ENCODE peak calls at places on chromosomes 12 and 14, in six cellular contexts. One of them, this sample, is unnamed. For H3K9me3, the result is how much of the 10 kb centered on the place peaks cover.

GRCh38 chr12:124386661-124387509 is 92.0 kb downstream of the RFLNA start:
- DNase-seq in PC-3: peak
- DNase-seq in GM23248: peak
- DNase-seq in effector memory CD4-positive, alpha-beta T cell: no peak
- DNase-seq in H9: no peak
- DNase-seq in stomach: no peak
- DNase-seq in this sample: no peak

GRCh38 chr12:106345739-106346138 is 11.8 kb upstream of the POLR3B start:
- DNase-seq in PC-3: peak
- DNase-seq in GM23248: peak
- DNase-seq in effector memory CD4-positive, alpha-beta T cell: no peak
- DNase-seq in H9: peak
- DNase-seq in stomach: peak
- DNase-seq in this sample: no peak

GRCh38 chr14:84575681-84576080 is 954.3 kb upstream of the FLRT2 start:
- DNase-seq in PC-3: no peak
- DNase-seq in GM23248: no peak
- DNase-seq in effector memory CD4-positive, alpha-beta T cell: no peak
- DNase-seq in H9: no peak
- DNase-seq in stomach: no peak
- DNase-seq in this sample: no peak

GRCh38 chr12:85661461-85662208 is 174.6 kb downstream of the RASSF9 start:
- DNase-seq in PC-3: no peak
- DNase-seq in GM23248: no peak
- DNase-seq in effector memory CD4-positive, alpha-beta T cell: no peak
- DNase-seq in H9: no peak
- DNase-seq in stomach: no peak
- DNase-seq in this sample: no peak

GRCh38 chr12:46342562-46343033 is 30.0 kb downstream of the SLC38A2 start:
- DNase-seq in PC-3: peak
- DNase-seq in GM23248: peak
- DNase-seq in effector memory CD4-positive, alpha-beta T cell: no peak
- DNase-seq in H9: peak
- DNase-seq in stomach: peak
- DNase-seq in this sample: no peak

GRCh38 chr12:104681012-104681690 is 224.4 kb downstream of the CHST11 start:
- DNase-seq in PC-3: no peak
- DNase-seq in GM23248: no peak
- DNase-seq in effector memory CD4-positive, alpha-beta T cell: no peak
- DNase-seq in H9: no peak
- DNase-seq in stomach: no peak
- DNase-seq in this sample: no peak

GRCh38 chr14:68210729-68211299 is 391.2 kb downstream of the RAD51B start:
- DNase-seq in PC-3: peak
- DNase-seq in GM23248: peak
- DNase-seq in effector memory CD4-positive, alpha-beta T cell: peak
- DNase-seq in H9: no peak
- DNase-seq in stomach: no peak
- DNase-seq in this sample: peak

GRCh38 chr12:49698619-49699545 is 8.3 kb downstream of the FMNL3 start:
- DNase-seq in PC-3: peak
- DNase-seq in GM23248: peak
- DNase-seq in effector memory CD4-positive, alpha-beta T cell: no peak
- DNase-seq in H9: peak
- DNase-seq in stomach: no peak
- DNase-seq in this sample: no peak

GRCh38 chr12:93514853-93515252 is 47.5 kb downstream of the MRPL42 start:
- DNase-seq in PC-3: peak
- DNase-seq in GM23248: peak
- DNase-seq in effector memory CD4-positive, alpha-beta T cell: no peak
- DNase-seq in H9: no peak
- DNase-seq in stomach: no peak
- DNase-seq in this sample: no peak

GRCh38 chr12:57591567-57592325 is 754 bp downstream of the PIP4K2C start:
- DNase-seq in PC-3: peak
- DNase-seq in GM23248: peak
- DNase-seq in effector memory CD4-positive, alpha-beta T cell: no peak
- DNase-seq in H9: no peak
- DNase-seq in stomach: peak
- DNase-seq in this sample: no peak

GRCh38 chr14:23009483-23009938 is 432 bp downstream of the C14orf93 start:
- DNase-seq in PC-3: no peak
- DNase-seq in GM23248: no peak
- DNase-seq in effector memory CD4-positive, alpha-beta T cell: no peak
- DNase-seq in H9: no peak
- DNase-seq in stomach: no peak
- DNase-seq in this sample: no peak

GRCh38 chr12:79689477-79690155 is 1.1 kb downstream of the PAWR start:
- DNase-seq in PC-3: peak
- DNase-seq in GM23248: peak
- DNase-seq in effector memory CD4-positive, alpha-beta T cell: no peak
- DNase-seq in H9: peak
- DNase-seq in stomach: peak
- DNase-seq in this sample: no peak

DNA sequence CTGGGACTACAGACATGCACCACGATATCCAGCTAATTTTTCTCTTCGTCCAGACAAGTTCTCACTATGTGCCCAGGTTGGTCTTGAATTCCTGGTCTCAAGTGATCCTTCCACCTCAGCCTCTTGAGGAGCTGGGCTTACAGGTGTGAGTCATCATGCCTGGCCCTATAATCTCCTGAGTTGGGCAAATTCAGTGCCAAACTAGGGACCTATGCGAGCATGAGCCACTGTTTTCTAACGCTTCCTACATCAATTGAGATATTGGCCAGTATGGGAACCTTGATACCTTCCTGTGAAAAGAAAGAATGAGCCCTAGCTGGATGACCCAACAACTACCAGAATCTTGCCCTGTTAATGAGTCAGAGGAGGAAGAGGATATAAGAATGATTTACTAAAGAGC is 585.2 kb downstream of the C12orf50 start:
- DNase-seq in PC-3: peak
- DNase-seq in GM23248: peak
- DNase-seq in effector memory CD4-positive, alpha-beta T cell: no peak
- DNase-seq in H9: no peak
- DNase-seq in stomach: no peak
- DNase-seq in this sample: no peak
- H3K9me3 ChIP-seq in PC-3: under half
- H3K9me3 ChIP-seq in GM23248: under half
- H3K9me3 ChIP-seq in effector memory CD4-positive, alpha-beta T cell: under half
- H3K9me3 ChIP-seq in H9: under half
- H3K9me3 ChIP-seq in stomach: under half
- H3K9me3 ChIP-seq in this sample: under half

DNA sequence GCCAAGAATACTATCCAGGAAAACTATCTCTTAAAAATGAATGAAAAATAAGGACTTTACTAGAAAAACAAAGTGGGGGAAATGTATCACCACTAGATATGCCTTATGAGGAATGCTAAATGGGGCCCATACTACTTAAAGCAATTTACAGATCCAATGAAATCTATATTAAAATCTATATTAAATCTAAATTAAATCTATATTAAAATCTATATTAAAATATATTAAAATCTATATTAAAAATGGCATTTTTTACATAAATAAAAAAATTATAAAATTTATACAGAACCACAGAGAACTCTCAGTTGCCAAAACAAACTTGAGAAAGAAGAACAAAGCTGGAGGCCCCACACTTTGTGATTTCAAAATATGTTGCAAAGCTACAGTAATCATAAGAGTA is 234.5 kb downstream of the RPL10L start:
- DNase-seq in PC-3: no peak
- DNase-seq in GM23248: no peak
- DNase-seq in effector memory CD4-positive, alpha-beta T cell: no peak
- DNase-seq in H9: no peak
- DNase-seq in stomach: no peak
- DNase-seq in this sample: no peak
- H3K9me3 ChIP-seq in PC-3: under half
- H3K9me3 ChIP-seq in GM23248: under half
- H3K9me3 ChIP-seq in effector memory CD4-positive, alpha-beta T cell: under half
- H3K9me3 ChIP-seq in H9: under half
- H3K9me3 ChIP-seq in stomach: under half
- H3K9me3 ChIP-seq in this sample: under half

DNA sequence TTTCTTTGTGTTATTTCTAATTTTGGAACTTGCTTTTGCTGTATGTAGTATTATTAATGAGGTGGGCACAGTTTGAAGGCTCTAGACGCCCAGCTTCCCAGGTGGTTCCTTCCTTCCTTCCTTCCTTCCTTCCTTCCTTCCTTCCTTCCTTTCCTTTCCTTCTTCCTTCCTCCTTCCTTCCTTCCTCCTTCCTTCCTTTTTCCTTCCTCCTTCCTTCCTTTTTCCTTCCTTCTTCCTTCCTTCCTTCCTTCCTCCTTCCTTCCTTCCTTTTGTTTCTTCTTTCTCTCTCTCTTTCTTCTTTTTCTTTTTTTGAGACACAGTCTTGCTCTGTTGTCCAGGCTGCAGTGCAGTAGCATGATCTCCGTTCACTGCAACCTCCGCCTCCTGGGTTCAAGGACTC is 906.7 kb downstream of the AACS start:
- DNase-seq in PC-3: no peak
- DNase-seq in GM23248: no peak
- DNase-seq in effector memory CD4-positive, alpha-beta T cell: no peak
- DNase-seq in H9: no peak
- DNase-seq in stomach: no peak
- DNase-seq in this sample: no peak
- H3K9me3 ChIP-seq in PC-3: under half
- H3K9me3 ChIP-seq in GM23248: under half
- H3K9me3 ChIP-seq in effector memory CD4-positive, alpha-beta T cell: under half
- H3K9me3 ChIP-seq in H9: under half
- H3K9me3 ChIP-seq in stomach: under half
- H3K9me3 ChIP-seq in this sample: under half

DNA sequence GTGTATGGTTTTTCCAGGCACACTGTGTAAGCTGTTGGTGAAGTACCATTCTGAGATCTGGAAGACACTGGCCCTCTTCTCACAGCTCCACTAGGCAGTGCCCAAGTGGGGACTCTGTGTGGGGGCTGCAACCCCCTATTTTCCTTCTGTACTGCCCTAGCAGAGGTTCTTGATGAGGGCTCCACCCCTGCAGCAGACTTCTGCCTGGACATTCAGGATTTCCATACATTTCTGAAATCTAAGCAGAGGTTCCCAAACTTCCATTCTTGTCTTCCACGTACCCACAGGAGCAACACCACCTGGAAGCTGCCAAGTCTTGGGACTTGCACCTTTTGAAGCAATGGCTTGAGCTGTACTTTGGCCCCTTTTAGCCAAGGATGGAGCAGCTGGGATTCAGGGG is 85.2 kb upstream of the PRMT8 start:
- DNase-seq in PC-3: no peak
- DNase-seq in GM23248: no peak
- DNase-seq in effector memory CD4-positive, alpha-beta T cell: no peak
- DNase-seq in H9: no peak
- DNase-seq in stomach: no peak
- DNase-seq in this sample: no peak
- H3K9me3 ChIP-seq in PC-3: under half
- H3K9me3 ChIP-seq in GM23248: under half
- H3K9me3 ChIP-seq in effector memory CD4-positive, alpha-beta T cell: under half
- H3K9me3 ChIP-seq in H9: under half
- H3K9me3 ChIP-seq in stomach: under half
- H3K9me3 ChIP-seq in this sample: under half